ENCODE peak calls at places on chromosomes 1 and 21, in seven cellular contexts. Q is stimulated activated effector memory CD8-positive, alpha-beta T cell treated with anti-CD3 and anti-CD28 coated beads, Interleukin-12 subunit alpha, Interleukin-12 subunit beta, amount 100 ng/mL, for 72 hours; I is nephron progenitor cell; M is aorta; J is NCI-H226; N is iris pigment epithelial cell; H is HuH-7.5. P is an unnamed sample.

GRCh38 chr1:156493154-156493631 is 7.4 kb downstream of the MEF2D start:
- DNase-seq in Q (no peak), I (no peak), M (peak; percentile 46), J (no peak), N (no peak), H (no peak), P (no peak)

GRCh38 chr1:78839704-78840277 is 166.7 kb downstream of the ADGRL4 start:
- DNase-seq in Q (no peak), I (peak; percentile 48), M (no peak), J (peak; percentile 16), N (peak; percentile 48), H (no peak), P (no peak)

GRCh38 chr1:64631346-64632052 is 113.4 kb upstream of the RAVER2 start:
- DNase-seq in Q (no peak), I (no peak), M (no peak), J (no peak), N (no peak), H (no peak), P (no peak)

GRCh38 chr1:11990303-11991032 is 10.2 kb downstream of the MFN2 start:
- DNase-seq in Q (no peak), I (no peak), M (no peak), J (no peak), N (peak; percentile 46), H (no peak), P (no peak)

GRCh38 chr21:35226302-35226701 is 177.2 kb upstream of the RUNX1 start:
- DNase-seq in Q (no peak), I (peak; percentile 43), M (no peak), J (peak; percentile 14), N (peak; percentile 78), H (no peak), P (no peak)

GRCh38 chr21:35039595-35040291 is 9.4 kb downstream of the RUNX1 start:
- DNase-seq in Q (no peak), I (no peak), M (no peak), J (no peak), N (no peak), H (no peak), P (no peak)

GRCh38 chr1:43232071-43232470 is 37.7 kb upstream of the TMEM125 start:
- DNase-seq in Q (no peak), I (no peak), M (no peak), J (peak; percentile 72), N (peak; percentile 78), H (no peak), P (no peak)

GRCh38 chr1:113415256-113416189 is 25.2 kb downstream of the MAGI3 start:
- DNase-seq in Q (no peak), I (no peak), M (no peak), J (no peak), N (no peak), H (no peak), P (no peak)

GRCh38 chr1:28296401-28297220 is 32.2 kb upstream of the MED18 start:
- DNase-seq in Q (no peak), I (peak; percentile 79), M (no peak), J (peak; percentile 70), N (peak; percentile 17), H (peak; percentile 47), P (no peak)

GRCh38 chr1:235421751-235422150 is 54.5 kb downstream of the TBCE start:
- DNase-seq in Q (no peak), I (no peak), M (no peak), J (no peak), N (no peak), H (no peak), P (no peak)

GRCh38 chr1:119332626-119333025 is 36.0 kb upstream of the HAO2 start:
- DNase-seq in Q (no peak), I (no peak), M (no peak), J (no peak), N (no peak), H (no peak), P (no peak)

GRCh38 chr1:155940993-155941844 is at the start of gene RXFP4:
- DNase-seq in Q (no peak), I (no peak), M (no peak), J (peak; percentile 48), N (no peak), H (no peak), P (peak; percentile 39)

GRCh38 chr1:220700591-220701179 is 10.5 kb downstream of the C1orf115 start:
- DNase-seq in Q (no peak), I (no peak), M (no peak), J (no peak), N (no peak), H (no peak), P (no peak)

GRCh38 chr1:36154765-36155559 is 998 bp upstream of the MAP7D1 start:
- DNase-seq in Q (no peak), I (peak; percentile 38), M (peak; percentile 65), J (peak; percentile 47), N (no peak), H (no peak), P (no peak)

GRCh38 chr1:235160395-235160964 is 570 bp downstream of the RBM34 start:
- DNase-seq in Q (no peak), I (no peak), M (no peak), J (no peak), N (peak; percentile 80), H (peak; percentile 20), P (no peak)

GRCh38 chr1:66947267-66947666 is 22.5 kb downstream of the MIER1 start:
- DNase-seq in Q (no peak), I (no peak), M (no peak), J (no peak), N (peak; percentile 53), H (no peak), P (no peak)

GRCh38 chr1:240682843-240683242 is 70.9 kb upstream of the GREM2 start:
- DNase-seq in Q (no peak), I (no peak), M (no peak), J (no peak), N (no peak), H (no peak), P (no peak)

GRCh38 chr21:35780983-35781382 is 279.3 kb downstream of the SETD4 start:
- DNase-seq in Q (no peak), I (no peak), M (no peak), J (no peak), N (no peak), H (no peak), P (no peak)

P was measured in activated CD4-positive, CD25-positive, alpha-beta regulatory T cell treated with anti-CD3 and anti-CD28 coated beads, Interleukin-2, amount 50 U/mL, for 72 hours.